ENCODE peak calls at places on chromosomes 1 and 21, in five cellular contexts. One of them, this sample, is unnamed.

GRCh38 chr1:184158911-184159701 is 107.6 kb downstream of the TSEN15 start:
- DNase-seq in SK-N-SH: no peak
- DNase-seq in IMR-90: no peak
- DNase-seq in K562: no peak
- DNase-seq in GM12878: no peak
- DNase-seq in this sample: no peak

GRCh38 chr1:6911229-6911941 is 126.1 kb downstream of the CAMTA1 start:
- DNase-seq in SK-N-SH: no peak
- DNase-seq in IMR-90: no peak
- DNase-seq in K562: peak; percentile 62
- DNase-seq in GM12878: no peak
- DNase-seq in this sample: no peak

GRCh38 chr1:96559707-96560588 is 161.6 kb upstream of the PTBP2 start:
- DNase-seq in SK-N-SH: no peak
- DNase-seq in IMR-90: peak; percentile 99
- DNase-seq in K562: no peak
- DNase-seq in GM12878: no peak
- DNase-seq in this sample: no peak

GRCh38 chr1:53047737-53048344 is 14.2 kb upstream of the PODN start:
- DNase-seq in SK-N-SH: no peak
- DNase-seq in IMR-90: peak; percentile 94
- DNase-seq in K562: peak; percentile 64
- DNase-seq in GM12878: peak; percentile 4
- DNase-seq in this sample: no peak

GRCh38 chr21:41611441-41611840 is 103.5 kb upstream of the TMPRSS2 start:
- DNase-seq in SK-N-SH: no peak
- DNase-seq in IMR-90: no peak
- DNase-seq in K562: no peak
- DNase-seq in GM12878: no peak
- DNase-seq in this sample: no peak

GRCh38 chr1:79517425-79518219 is 511.1 kb upstream of the ADGRL4 start:
- DNase-seq in SK-N-SH: no peak
- DNase-seq in IMR-90: no peak
- DNase-seq in K562: no peak
- DNase-seq in GM12878: no peak
- DNase-seq in this sample: no peak

GRCh38 chr1:221032616-221033342 is 153.5 kb downstream of the HLX start:
- DNase-seq in SK-N-SH: no peak
- DNase-seq in IMR-90: no peak
- DNase-seq in K562: no peak
- DNase-seq in GM12878: no peak
- DNase-seq in this sample: no peak

GRCh38 chr1:89990976-89991831 is 3.7 kb upstream of the ZNF326 start:
- DNase-seq in SK-N-SH: no peak
- DNase-seq in IMR-90: peak; percentile 28
- DNase-seq in K562: no peak
- DNase-seq in GM12878: no peak
- DNase-seq in this sample: no peak

GRCh38 chr1:55428944-55429931 is 214.1 kb upstream of the USP24 start:
- DNase-seq in SK-N-SH: peak; percentile 5
- DNase-seq in IMR-90: peak; percentile 100
- DNase-seq in K562: peak; percentile 17
- DNase-seq in GM12878: no peak
- DNase-seq in this sample: peak; percentile 95

GRCh38 chr1:113292660-113293626 is 97.4 kb upstream of the MAGI3 start:
- DNase-seq in SK-N-SH: no peak
- DNase-seq in IMR-90: no peak
- DNase-seq in K562: no peak
- DNase-seq in GM12878: no peak
- DNase-seq in this sample: no peak

GRCh38 chr1:81803423-81804103 is 2.8 kb downstream of the ADGRL2 start:
- DNase-seq in SK-N-SH: peak; percentile 14
- DNase-seq in IMR-90: peak; percentile 2
- DNase-seq in K562: no peak
- DNase-seq in GM12878: no peak
- DNase-seq in this sample: peak; percentile 29

GRCh38 chr1:42743302-42744029 is 3.4 kb upstream of the CLDN19 start:
- DNase-seq in SK-N-SH: peak; percentile 78
- DNase-seq in IMR-90: no peak
- DNase-seq in K562: no peak
- DNase-seq in GM12878: no peak
- DNase-seq in this sample: no peak

GRCh38 chr1:5921129-5921528 is 71.1 kb downstream of the NPHP4 start:
- DNase-seq in SK-N-SH: no peak
- DNase-seq in IMR-90: no peak
- DNase-seq in K562: no peak
- DNase-seq in GM12878: no peak
- DNase-seq in this sample: no peak

GRCh38 chr1:6321205-6321604 is 60.3 kb upstream of the GPR153 start:
- DNase-seq in SK-N-SH: no peak
- DNase-seq in IMR-90: no peak
- DNase-seq in K562: no peak
- DNase-seq in GM12878: no peak
- DNase-seq in this sample: no peak

GRCh38 chr1:180231506-180232420 is 1.7 kb downstream of the LHX4 start:
- DNase-seq in SK-N-SH: peak; percentile 61
- DNase-seq in IMR-90: peak; percentile 45
- DNase-seq in K562: no peak
- DNase-seq in GM12878: no peak
- DNase-seq in this sample: peak; percentile 80

GRCh38 chr1:173476664-173477285 is 360 bp upstream of the PRDX6 start:
- DNase-seq in SK-N-SH: peak; percentile 97
- DNase-seq in IMR-90: peak; percentile 78
- DNase-seq in K562: peak; percentile 96
- DNase-seq in GM12878: peak; percentile 61
- DNase-seq in this sample: peak; percentile 93

GRCh38 chr1:203860396-203860951 is 925 bp upstream of the SNRPE start:
- DNase-seq in SK-N-SH: no peak
- DNase-seq in IMR-90: peak; percentile 10
- DNase-seq in K562: no peak
- DNase-seq in GM12878: no peak
- DNase-seq in this sample: peak; percentile 29

GRCh38 chr1:162889989-162890388 is 29.0 kb upstream of the CCDC190 start:
- DNase-seq in SK-N-SH: peak; percentile 68
- DNase-seq in IMR-90: no peak
- DNase-seq in K562: no peak
- DNase-seq in GM12878: no peak
- DNase-seq in this sample: no peak

GRCh38 chr1:171219751-171220385 is 28.4 kb upstream of the FMO1 start:
- DNase-seq in SK-N-SH: no peak
- DNase-seq in IMR-90: peak; percentile 89
- DNase-seq in K562: no peak
- DNase-seq in GM12878: no peak
- DNase-seq in this sample: no peak

GRCh38 chr1:244214009-244214967 is 163.2 kb downstream of the ZBTB18 start:
- DNase-seq in SK-N-SH: peak; percentile 55
- DNase-seq in IMR-90: peak; percentile 98
- DNase-seq in K562: no peak
- DNase-seq in GM12878: no peak
- DNase-seq in this sample: peak; percentile 57

GRCh38 chr1:246947255-246947654 is 15.5 kb upstream of the AHCTF1 start:
- DNase-seq in SK-N-SH: no peak
- DNase-seq in IMR-90: peak; percentile 46
- DNase-seq in K562: no peak
- DNase-seq in GM12878: no peak
- DNase-seq in this sample: no peak

GRCh38 chr1:150256549-150257341 is 829 bp upstream of the CA14 start:
- DNase-seq in SK-N-SH: no peak
- DNase-seq in IMR-90: no peak
- DNase-seq in K562: no peak
- DNase-seq in GM12878: no peak
- DNase-seq in this sample: no peak

GRCh38 chr1:201481004-201481380 is 12.0 kb upstream of the PHLDA3 start:
- DNase-seq in SK-N-SH: no peak
- DNase-seq in IMR-90: no peak
- DNase-seq in K562: no peak
- DNase-seq in GM12878: no peak
- DNase-seq in this sample: no peak

GRCh38 chr1:164842891-164843290 is 283.9 kb downstream of the PBX1 start:
- DNase-seq in SK-N-SH: no peak
- DNase-seq in IMR-90: peak; percentile 1
- DNase-seq in K562: no peak
- DNase-seq in GM12878: no peak
- DNase-seq in this sample: no peak

GRCh38 chr21:37380349-37381323 is 14.1 kb downstream of the DYRK1A start:
- DNase-seq in SK-N-SH: no peak
- DNase-seq in IMR-90: no peak
- DNase-seq in K562: no peak
- DNase-seq in GM12878: no peak
- DNase-seq in this sample: no peak

GRCh38 chr1:105000793-105001192 is 1251.1 kb downstream of the AMY1C start:
- DNase-seq in SK-N-SH: no peak
- DNase-seq in IMR-90: no peak
- DNase-seq in K562: no peak
- DNase-seq in GM12878: no peak
- DNase-seq in this sample: no peak

GRCh38 chr1:89995595-89996397 is 886 bp downstream of the ZNF326 start:
- DNase-seq in SK-N-SH: no peak
- DNase-seq in IMR-90: no peak
- DNase-seq in K562: no peak
- DNase-seq in GM12878: no peak
- DNase-seq in this sample: no peak

GRCh38 chr1:88104886-88105285 is 579.2 kb upstream of the PKN2 start:
- DNase-seq in SK-N-SH: no peak
- DNase-seq in IMR-90: no peak
- DNase-seq in K562: no peak
- DNase-seq in GM12878: no peak
- DNase-seq in this sample: no peak

GRCh38 chr1:64923294-64923718 is 43.0 kb downstream of the JAK1 start:
- DNase-seq in SK-N-SH: no peak
- DNase-seq in IMR-90: no peak
- DNase-seq in K562: no peak
- DNase-seq in GM12878: no peak
- DNase-seq in this sample: no peak

GRCh38 chr1:50894340-50894739 is 65.7 kb downstream of the FAF1 start:
- DNase-seq in SK-N-SH: no peak
- DNase-seq in IMR-90: no peak
- DNase-seq in K562: no peak
- DNase-seq in GM12878: no peak
- DNase-seq in this sample: no peak

GRCh38 chr1:45617618-45618017 is 6.2 kb downstream of the CCDC17 start:
- DNase-seq in SK-N-SH: no peak
- DNase-seq in IMR-90: peak; percentile 75
- DNase-seq in K562: no peak
- DNase-seq in GM12878: no peak
- DNase-seq in this sample: no peak

GRCh38 chr1:53089478-53090226 is 27.6 kb downstream of the PODN start:
- DNase-seq in SK-N-SH: no peak
- DNase-seq in IMR-90: peak; percentile 33
- DNase-seq in K562: no peak
- DNase-seq in GM12878: no peak
- DNase-seq in this sample: no peak

GRCh38 chr1:9426291-9426711 is 113.0 kb upstream of the SLC25A33 start:
- DNase-seq in SK-N-SH: no peak
- DNase-seq in IMR-90: no peak
- DNase-seq in K562: no peak
- DNase-seq in GM12878: peak; percentile 93
- DNase-seq in this sample: no peak

GRCh38 chr1:156384007-156384406 is 15.0 kb downstream of the RHBG start:
- DNase-seq in SK-N-SH: no peak
- DNase-seq in IMR-90: no peak
- DNase-seq in K562: no peak
- DNase-seq in GM12878: no peak
- DNase-seq in this sample: no peak

GRCh38 chr1:156384658-156385057 is 15.6 kb downstream of the RHBG start:
- DNase-seq in SK-N-SH: no peak
- DNase-seq in IMR-90: no peak
- DNase-seq in K562: no peak
- DNase-seq in GM12878: no peak
- DNase-seq in this sample: no peak

GRCh38 chr1:156382561-156382960 is 13.6 kb downstream of the RHBG start:
- DNase-seq in SK-N-SH: no peak
- DNase-seq in IMR-90: no peak
- DNase-seq in K562: no peak
- DNase-seq in GM12878: no peak
- DNase-seq in this sample: no peak

GRCh38 chr1:156385534-156386031 is 16.6 kb downstream of the RHBG start:
- DNase-seq in SK-N-SH: peak; percentile 87
- DNase-seq in IMR-90: peak; percentile 68
- DNase-seq in K562: peak; percentile 74
- DNase-seq in GM12878: no peak
- DNase-seq in this sample: peak; percentile 75

DNA sequence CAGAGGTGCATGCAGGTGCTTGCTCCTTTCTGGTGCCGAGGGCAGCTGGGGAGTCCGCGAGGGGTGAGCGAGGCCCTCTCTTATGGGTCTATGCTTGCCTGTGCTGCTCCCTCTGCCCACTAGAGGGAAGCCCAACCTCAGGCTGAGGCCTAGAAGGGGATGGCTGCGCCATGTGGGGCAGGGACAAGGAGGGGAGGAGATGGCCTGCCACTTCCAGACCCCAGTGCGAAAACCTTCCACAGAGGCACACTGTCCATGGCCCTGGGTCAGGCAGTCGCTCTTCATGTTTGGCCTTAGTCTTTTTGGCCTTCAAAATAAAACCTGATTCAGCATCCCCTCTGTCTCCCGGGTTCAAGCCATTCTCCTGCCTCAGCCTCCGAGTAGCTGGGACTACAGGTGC is 14.0 kb downstream of the RHBG start:
- DNase-seq in SK-N-SH: peak; percentile 91
- DNase-seq in IMR-90: peak; percentile 51
- DNase-seq in K562: peak; percentile 82
- DNase-seq in GM12878: no peak
- DNase-seq in this sample: peak; percentile 75
- TF ChIP-seq RCOR1 in SK-N-SH: no peak
- TF ChIP-seq RCOR1 in IMR-90: no peak
- TF ChIP-seq RCOR1 in K562: no peak
- TF ChIP-seq RCOR1 in GM12878: no peak
- TF ChIP-seq RCOR1 in this sample: no peak

GRCh38 chr1:25063591-25064416 is 133.7 kb upstream of the RUNX3 start:
- DNase-seq in SK-N-SH: no peak
- DNase-seq in IMR-90: no peak
- DNase-seq in K562: no peak
- DNase-seq in GM12878: no peak
- DNase-seq in this sample: peak; percentile 15
- TF ChIP-seq RCOR1 in SK-N-SH: no peak
- TF ChIP-seq RCOR1 in IMR-90: no peak
- TF ChIP-seq RCOR1 in K562: no peak
- TF ChIP-seq RCOR1 in GM12878: no peak
- TF ChIP-seq RCOR1 in this sample: no peak

GRCh38 chr1:198676253-198676652 is 37.4 kb downstream of the PTPRC start:
- DNase-seq in SK-N-SH: peak; percentile 47
- DNase-seq in IMR-90: no peak
- DNase-seq in K562: peak; percentile 17
- DNase-seq in GM12878: no peak
- DNase-seq in this sample: no peak
- TF ChIP-seq RCOR1 in SK-N-SH: no peak
- TF ChIP-seq RCOR1 in IMR-90: no peak
- TF ChIP-seq RCOR1 in K562: no peak
- TF ChIP-seq RCOR1 in GM12878: no peak
- TF ChIP-seq RCOR1 in this sample: no peak

DNA sequence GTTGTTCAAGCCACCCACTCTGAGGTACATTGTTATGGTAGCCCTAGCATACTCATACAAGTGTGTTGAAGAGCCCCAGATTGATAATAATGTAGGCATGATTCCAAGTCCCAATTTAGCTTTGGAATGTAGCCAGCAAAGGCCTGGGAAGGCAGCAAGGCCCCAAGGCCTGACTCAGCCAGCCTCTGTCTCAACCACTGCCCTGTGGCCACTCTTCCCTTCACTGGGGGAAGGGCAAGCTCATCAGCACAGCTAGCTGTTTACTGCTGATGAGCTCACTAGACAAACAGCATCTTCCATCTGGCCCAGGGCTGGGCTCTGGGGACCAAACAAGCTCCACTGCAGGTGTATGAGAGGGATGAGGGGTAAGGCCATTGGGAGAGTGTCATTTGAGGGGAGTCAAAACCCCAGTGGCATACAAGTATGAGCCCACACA is 2.1 kb upstream of the IRF6 start:
- DNase-seq in SK-N-SH: peak; percentile 82
- DNase-seq in IMR-90: peak; percentile 97
- DNase-seq in K562: peak; percentile 84
- DNase-seq in GM12878: no peak
- DNase-seq in this sample: peak; percentile 70
- TF ChIP-seq RCOR1 in SK-N-SH: peak; percentile 86
- TF ChIP-seq RCOR1 in IMR-90: peak; percentile 93
- TF ChIP-seq RCOR1 in K562: no peak
- TF ChIP-seq RCOR1 in GM12878: no peak
- TF ChIP-seq RCOR1 in this sample: no peak

This sample was measured in A549.